ENCODE peak calls at places on chromosomes 5 and 9, in seven cellular contexts. H, J, F, S, Y, E and W are unnamed samples.

GRCh38 chr9:129489838-129490582 is 130.9 kb downstream of the C9orf50 start:
- DNase-seq in H (peak; percentile 43), J (peak; percentile 60), F (peak; percentile 71), S (no peak), Y (no peak), E (no peak), W (no peak)

GRCh38 chr5:151058891-151059611 is 21.8 kb downstream of the TNIP1 start:
- DNase-seq in H (no peak), J (no peak), F (no peak), S (no peak), Y (no peak), E (peak; percentile 44), W (no peak)

GRCh38 chr5:75450069-75450468 is 61.4 kb downstream of the CERT1 start:
- DNase-seq in H (no peak), J (no peak), F (no peak), S (no peak), Y (no peak), E (no peak), W (no peak)

GRCh38 chr5:142811840-142812557 is 41.8 kb downstream of the ARHGAP26 start:
- DNase-seq in H (no peak), J (no peak), F (no peak), S (no peak), Y (no peak), E (no peak), W (no peak)

GRCh38 chr5:114305402-114306207 is 56.3 kb upstream of the KCNN2 start:
- DNase-seq in H (no peak), J (no peak), F (peak; percentile 9), S (peak; percentile 15), Y (no peak), E (peak; percentile 2), W (no peak)

GRCh38 chr9:36542355-36542754 is 30.3 kb upstream of the MELK start:
- DNase-seq in H (no peak), J (no peak), F (no peak), S (no peak), Y (no peak), E (no peak), W (no peak)

GRCh38 chr5:180353963-180354574 is 933 bp upstream of the GFPT2 start:
- DNase-seq in H (no peak), J (peak; percentile 68), F (no peak), S (no peak), Y (no peak), E (no peak), W (no peak)

GRCh38 chr5:65802820-65803219 is 80.8 kb downstream of the NLN start:
- DNase-seq in H (no peak), J (no peak), F (no peak), S (no peak), Y (no peak), E (no peak), W (no peak)

GRCh38 chr5:63128018-63128417 is 549.4 kb downstream of the LRRC70 start:
- DNase-seq in H (no peak), J (no peak), F (no peak), S (no peak), Y (no peak), E (no peak), W (no peak)

GRCh38 chr5:150163547-150164059 is 3.0 kb upstream of the CDX1 start:
- DNase-seq in H (no peak), J (peak; percentile 86), F (no peak), S (no peak), Y (no peak), E (no peak), W (no peak)